ENCODE peak calls at places on chromosomes 13 and 19, in seven cellular contexts. One of them, this sample, is unnamed.

GRCh38 chr13:39051157-39051556 is 12.9 kb downstream of the NHLRC3 start:
- DNase-seq in activated CD4-positive, alpha-beta T cell treated with anti-CD3 and anti-CD28 coated beads for 48 hours: no peak
- DNase-seq in transverse colon: no peak
- DNase-seq in NCI-H82: peak
- DNase-seq in pons: peak
- DNase-seq in stimulated activated naive CD8-positive, alpha-beta T cell treated with anti-CD3 and anti-CD28 coated beads, Interleukin-15, Interleukin-2, amounts not matched to agents 100 U/mL and 50 U/mL, for 24 hours: no peak
- DNase-seq in fibroblast of mammary gland: peak
- DNase-seq in this sample: peak

GRCh38 chr19:40599331-40600085 is 1.7 kb upstream of the LTBP4 start:
- DNase-seq in activated CD4-positive, alpha-beta T cell treated with anti-CD3 and anti-CD28 coated beads for 48 hours: no peak
- DNase-seq in NCI-H82: peak
- DNase-seq in pons: no peak
- DNase-seq in transverse colon: no peak
- DNase-seq in stimulated activated naive CD8-positive, alpha-beta T cell treated with anti-CD3 and anti-CD28 coated beads, Interleukin-15, Interleukin-2, amounts not matched to agents 100 U/mL and 50 U/mL, for 24 hours: no peak
- DNase-seq in fibroblast of mammary gland: no peak
- DNase-seq in this sample: no peak

GRCh38 chr13:65756071-65756671 is 1474.0 kb downstream of the PCDH9 start:
- DNase-seq in NCI-H82: no peak
- DNase-seq in activated CD4-positive, alpha-beta T cell treated with anti-CD3 and anti-CD28 coated beads for 48 hours: no peak
- DNase-seq in transverse colon: no peak
- DNase-seq in pons: no peak
- DNase-seq in fibroblast of mammary gland: no peak
- DNase-seq in stimulated activated naive CD8-positive, alpha-beta T cell treated with anti-CD3 and anti-CD28 coated beads, Interleukin-15, Interleukin-2, amounts not matched to agents 100 U/mL and 50 U/mL, for 24 hours: no peak
- DNase-seq in this sample: no peak

GRCh38 chr13:107210216-107211010 is 642.5 kb upstream of the ARGLU1 start:
- DNase-seq in transverse colon: no peak
- DNase-seq in NCI-H82: no peak
- DNase-seq in stimulated activated naive CD8-positive, alpha-beta T cell treated with anti-CD3 and anti-CD28 coated beads, Interleukin-15, Interleukin-2, amounts not matched to agents 100 U/mL and 50 U/mL, for 24 hours: no peak
- DNase-seq in activated CD4-positive, alpha-beta T cell treated with anti-CD3 and anti-CD28 coated beads for 48 hours: no peak
- DNase-seq in pons: peak
- DNase-seq in fibroblast of mammary gland: peak
- DNase-seq in this sample: no peak

GRCh38 chr13:26011996-26012688 is 39.7 kb downstream of the SHISA2 start:
- DNase-seq in NCI-H82: no peak
- DNase-seq in transverse colon: no peak
- DNase-seq in activated CD4-positive, alpha-beta T cell treated with anti-CD3 and anti-CD28 coated beads for 48 hours: peak
- DNase-seq in fibroblast of mammary gland: no peak
- DNase-seq in pons: no peak
- DNase-seq in stimulated activated naive CD8-positive, alpha-beta T cell treated with anti-CD3 and anti-CD28 coated beads, Interleukin-15, Interleukin-2, amounts not matched to agents 100 U/mL and 50 U/mL, for 24 hours: peak
- DNase-seq in this sample: no peak

GRCh38 chr19:18894254-18895037 is 1.5 kb downstream of the CERS1 start:
- DNase-seq in stimulated activated naive CD8-positive, alpha-beta T cell treated with anti-CD3 and anti-CD28 coated beads, Interleukin-15, Interleukin-2, amounts not matched to agents 100 U/mL and 50 U/mL, for 24 hours: no peak
- DNase-seq in pons: peak
- DNase-seq in fibroblast of mammary gland: peak
- DNase-seq in transverse colon: no peak
- DNase-seq in NCI-H82: peak
- DNase-seq in activated CD4-positive, alpha-beta T cell treated with anti-CD3 and anti-CD28 coated beads for 48 hours: no peak
- DNase-seq in this sample: peak

GRCh38 chr19:40640744-40641143 is 39.6 kb downstream of the LTBP4 start:
- DNase-seq in transverse colon: no peak
- DNase-seq in activated CD4-positive, alpha-beta T cell treated with anti-CD3 and anti-CD28 coated beads for 48 hours: no peak
- DNase-seq in NCI-H82: no peak
- DNase-seq in pons: no peak
- DNase-seq in stimulated activated naive CD8-positive, alpha-beta T cell treated with anti-CD3 and anti-CD28 coated beads, Interleukin-15, Interleukin-2, amounts not matched to agents 100 U/mL and 50 U/mL, for 24 hours: no peak
- DNase-seq in fibroblast of mammary gland: no peak
- DNase-seq in this sample: peak

GRCh38 chr19:48397636-48398328 is 4.3 kb downstream of the GRIN2D start:
- DNase-seq in stimulated activated naive CD8-positive, alpha-beta T cell treated with anti-CD3 and anti-CD28 coated beads, Interleukin-15, Interleukin-2, amounts not matched to agents 100 U/mL and 50 U/mL, for 24 hours: no peak
- DNase-seq in transverse colon: no peak
- DNase-seq in activated CD4-positive, alpha-beta T cell treated with anti-CD3 and anti-CD28 coated beads for 48 hours: no peak
- DNase-seq in pons: no peak
- DNase-seq in fibroblast of mammary gland: no peak
- DNase-seq in NCI-H82: no peak
- DNase-seq in this sample: no peak

GRCh38 chr13:19606152-19606551 is 27.3 kb upstream of the MPHOSPH8 start:
- DNase-seq in pons: no peak
- DNase-seq in NCI-H82: no peak
- DNase-seq in activated CD4-positive, alpha-beta T cell treated with anti-CD3 and anti-CD28 coated beads for 48 hours: no peak
- DNase-seq in transverse colon: no peak
- DNase-seq in stimulated activated naive CD8-positive, alpha-beta T cell treated with anti-CD3 and anti-CD28 coated beads, Interleukin-15, Interleukin-2, amounts not matched to agents 100 U/mL and 50 U/mL, for 24 hours: no peak
- DNase-seq in fibroblast of mammary gland: peak
- DNase-seq in this sample: no peak

GRCh38 chr19:12126707-12127106 is 13.4 kb downstream of the ZNF20 start:
- DNase-seq in transverse colon: no peak
- DNase-seq in pons: no peak
- DNase-seq in NCI-H82: peak
- DNase-seq in fibroblast of mammary gland: peak
- DNase-seq in activated CD4-positive, alpha-beta T cell treated with anti-CD3 and anti-CD28 coated beads for 48 hours: peak
- DNase-seq in stimulated activated naive CD8-positive, alpha-beta T cell treated with anti-CD3 and anti-CD28 coated beads, Interleukin-15, Interleukin-2, amounts not matched to agents 100 U/mL and 50 U/mL, for 24 hours: peak
- DNase-seq in this sample: no peak

This sample was measured in GM20000.